ENCODE peak calls at places on chromosomes 7 and 10, in ten cellular contexts. O is stimulated activated CD4-positive, alpha-beta T cell treated with anti-CD3 and anti-CD28 coated beads, TNF-alpha, amount 100 ng/mL, for 48 hours; J is C1 segment of cervical spinal cord; P is GM12865; F is NCI-H446 treated with DMSO at 0.1 percent for 48 hours; X is ELR; L is GM12891; M is Peyer's patch; D is CD8-positive, alpha-beta T cell; Z is B cell. R is an unnamed sample.
A peak's percentile ranks its signal among the peaks of the same experiment; 100 is the strongest.

GRCh38 chr10:132891313-132891712 is 51.1 kb downstream of the CFAP46 start:
- DNase-seq in O (no peak), J (no peak), P (no peak), F (no peak), X (no peak), L (no peak), M (no peak), D (no peak), Z (no peak), R (no peak)

GRCh38 chr10:35600193-35600592 is 4.9 kb upstream of the GJD4 start:
- DNase-seq in O (no peak), J (no peak), P (no peak), F (no peak), X (no peak), L (no peak), M (no peak), D (no peak), Z (no peak), R (no peak)

GRCh38 chr7:132049462-132050304 is 493.3 kb upstream of the PODXL start:
- DNase-seq in O (no peak), J (no peak), P (peak; percentile 32), F (no peak), X (peak; percentile 42), L (no peak), M (no peak), D (no peak), Z (peak; percentile 2), R (no peak)

GRCh38 chr7:157432541-157432956 is 95.7 kb downstream of the DNAJB6 start:
- DNase-seq in O (no peak), J (no peak), P (no peak), F (peak; percentile 3), X (peak; percentile 75), L (no peak), M (no peak), D (no peak), Z (no peak), R (no peak)

GRCh38 chr7:141748401-141748800 is 10.2 kb downstream of the SSBP1 start:
- DNase-seq in O (no peak), J (no peak), P (no peak), F (no peak), X (peak; percentile 13), L (no peak), M (no peak), D (no peak), Z (no peak), R (no peak)

GRCh38 chr10:93921338-93921737 is 27.6 kb downstream of the SLC35G1 start:
- DNase-seq in O (no peak), J (no peak), P (peak; percentile 27), F (no peak), X (peak; percentile 7), L (no peak), M (peak; percentile 21), D (peak; percentile 15), Z (peak; percentile 4), R (no peak)

GRCh38 chr10:96627292-96627691 is 40.5 kb upstream of the TM9SF3 start:
- DNase-seq in O (no peak), J (no peak), P (no peak), F (no peak), X (no peak), L (no peak), M (no peak), D (no peak), Z (no peak), R (no peak)

GRCh38 chr7:101877882-101878591 is 60.6 kb downstream of the CUX1 start:
- DNase-seq in O (no peak), J (no peak), P (no peak), F (no peak), X (no peak), L (no peak), M (no peak), D (no peak), Z (no peak), R (no peak)

GRCh38 chr7:6167004-6167551 is 105.3 kb downstream of the CYTH3 start:
- DNase-seq in O (no peak), J (no peak), P (no peak), F (no peak), X (no peak), L (no peak), M (no peak), D (no peak), Z (no peak), R (no peak)

GRCh38 chr7:118621810-118622209 is 397.3 kb downstream of the ANKRD7 start:
- DNase-seq in O (no peak), J (no peak), P (no peak), F (no peak), X (no peak), L (no peak), M (no peak), D (no peak), Z (no peak), R (no peak)

GRCh38 chr7:129914536-129915272 is 38.1 kb downstream of the UBE2H start:
- DNase-seq in O (no peak), J (no peak), P (no peak), F (no peak), X (no peak), L (no peak), M (no peak), D (peak; percentile 15), Z (no peak), R (no peak)